ENCODE peak calls at places on chromosomes 4 and X, in eight cellular contexts. Z is body of pancreas, W is stomach, L is SK-N-SH, J is astrocyte of the spinal cord, V is osteoblast, U is cardiac fibroblast, R is ascending aorta. H is an unnamed sample.

GRCh38 chr4:158255727-158256324 is 45.5 kb downstream of the TMEM144 start:
- DNase-seq in Z (peak), W (no peak), L (peak), J (peak), V (no peak), U (peak), R (no peak), H (peak)

GRCh38 chr4:1647432-1647831 is 36.7 kb downstream of the FAM53A start:
- DNase-seq in Z (no peak), W (no peak), L (no peak), J (no peak), V (no peak), U (no peak), R (no peak), H (no peak)

GRCh38 chr4:145420595-145421214 is 60.9 kb upstream of the SMAD1 start:
- DNase-seq in Z (no peak), W (no peak), L (no peak), J (no peak), V (peak), U (no peak), R (no peak), H (no peak)

GRCh38 chr4:85391011-85391410 is 83.9 kb upstream of the ARHGAP24 start:
- DNase-seq in Z (no peak), W (no peak), L (no peak), J (no peak), V (no peak), U (no peak), R (no peak), H (no peak)

GRCh38 chr4:155602351-155603140 is 64.1 kb upstream of the GUCY1A1 start:
- DNase-seq in Z (no peak), W (no peak), L (no peak), J (no peak), V (no peak), U (no peak), R (no peak), H (no peak)

GRCh38 chrX:94178145-94178790 is 504.3 kb downstream of the FAM133A start:
- DNase-seq in Z (no peak), W (no peak), L (no peak), J (peak), V (no peak), U (peak), R (no peak), H (no peak)

GRCh38 chrX:22171287-22172060 is 101.2 kb upstream of the CBLL2 start:
- DNase-seq in Z (no peak), W (no peak), L (no peak), J (no peak), V (no peak), U (no peak), R (no peak), H (no peak)

GRCh38 chr4:126969360-126969759 is 663.4 kb upstream of the INTU start:
- DNase-seq in Z (no peak), W (no peak), L (no peak), J (peak), V (no peak), U (no peak), R (no peak), H (no peak)

GRCh38 chrX:153769865-153770605 is 6.0 kb downstream of the PLXNB3 start:
- DNase-seq in Z (no peak), W (no peak), L (peak), J (no peak), V (peak), U (no peak), R (no peak), H (no peak)

GRCh38 chr4:37066149-37066548 is 178.4 kb upstream of the NWD2 start:
- DNase-seq in Z (peak), W (no peak), L (no peak), J (no peak), V (no peak), U (no peak), R (no peak), H (no peak)

GRCh38 chrX:149962859-149963757 is 24.8 kb upstream of the EOLA2 start:
- DNase-seq in Z (peak), W (peak), L (peak), J (peak), V (peak), U (peak), R (no peak), H (peak)

GRCh38 chr4:84218002-84218401 is 281.1 kb downstream of the NKX6-1 start:
- DNase-seq in Z (no peak), W (no peak), L (no peak), J (no peak), V (no peak), U (no peak), R (no peak), H (no peak)

GRCh38 chr4:163493643-163494359 is 689 bp upstream of the TMA16 start:
- DNase-seq in Z (peak), W (peak), L (no peak), J (no peak), V (no peak), U (no peak), R (no peak), H (no peak)

GRCh38 chr4:178471385-178471784 is 1029.1 kb upstream of the AGA start:
- DNase-seq in Z (no peak), W (no peak), L (no peak), J (no peak), V (no peak), U (no peak), R (no peak), H (no peak)

GRCh38 chrX:14030248-14030592 is 528 bp upstream of the GEMIN8 start:
- DNase-seq in Z (no peak), W (no peak), L (no peak), J (peak), V (peak), U (peak), R (no peak), H (no peak)

GRCh38 chrX:79259073-79259689 is 108.0 kb downstream of the ITM2A start:
- DNase-seq in Z (peak), W (no peak), L (no peak), J (no peak), V (no peak), U (no peak), R (no peak), H (no peak)

GRCh38 chr4:30094866-30095265 is 625.3 kb upstream of the PCDH7 start:
- DNase-seq in Z (no peak), W (no peak), L (no peak), J (no peak), V (no peak), U (peak), R (no peak), H (no peak)

GRCh38 chr4:105461221-105462041 is 12.4 kb downstream of the PPA2 start:
- DNase-seq in Z (no peak), W (peak), L (no peak), J (no peak), V (no peak), U (no peak), R (no peak), H (no peak)
- H3K4me3 ChIP-seq in Z (no peak), W (no peak), L (no peak), J (no peak), V (no peak), U (no peak), R (no peak), H (no peak)

DNA sequence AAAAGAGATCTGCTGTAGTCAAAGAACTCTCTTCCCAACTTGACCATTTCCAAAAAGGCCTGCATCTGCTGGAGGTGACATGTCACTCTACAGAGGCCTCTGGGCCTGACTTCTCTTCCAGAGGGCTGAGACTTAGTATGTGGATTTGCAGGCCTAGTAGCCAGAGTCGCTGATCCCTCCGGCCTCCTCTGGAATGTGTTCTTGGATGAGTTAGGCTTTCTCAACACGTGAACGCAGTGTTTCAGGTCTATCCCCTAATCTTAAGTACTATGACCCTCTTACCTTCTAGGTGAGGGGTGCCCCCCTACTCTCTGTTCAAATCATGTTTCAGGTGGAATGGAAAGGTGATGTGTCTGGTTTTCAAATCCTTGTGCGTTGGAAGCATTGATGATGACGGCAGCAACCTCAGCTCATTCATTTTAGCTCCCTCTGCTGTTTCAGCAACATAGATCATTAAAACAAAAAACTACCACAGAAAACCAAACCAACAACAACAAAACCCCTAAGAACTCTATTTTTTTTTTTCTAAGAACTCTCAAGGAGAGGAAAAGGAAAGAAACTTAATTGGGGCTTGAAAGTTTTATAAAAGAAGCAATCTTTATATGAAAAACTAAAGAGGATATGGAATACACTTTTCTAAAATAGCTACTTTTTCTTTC is 56.4 kb downstream of the RWDD4 start:
- DNase-seq in Z (no peak), W (no peak), L (no peak), J (no peak), V (peak), U (peak), R (no peak), H (no peak)
- TF ChIP-seq CTCF in Z (no peak), W (no peak), L (peak), J (peak), V (peak), U (peak), R (no peak), H (peak)

DNA sequence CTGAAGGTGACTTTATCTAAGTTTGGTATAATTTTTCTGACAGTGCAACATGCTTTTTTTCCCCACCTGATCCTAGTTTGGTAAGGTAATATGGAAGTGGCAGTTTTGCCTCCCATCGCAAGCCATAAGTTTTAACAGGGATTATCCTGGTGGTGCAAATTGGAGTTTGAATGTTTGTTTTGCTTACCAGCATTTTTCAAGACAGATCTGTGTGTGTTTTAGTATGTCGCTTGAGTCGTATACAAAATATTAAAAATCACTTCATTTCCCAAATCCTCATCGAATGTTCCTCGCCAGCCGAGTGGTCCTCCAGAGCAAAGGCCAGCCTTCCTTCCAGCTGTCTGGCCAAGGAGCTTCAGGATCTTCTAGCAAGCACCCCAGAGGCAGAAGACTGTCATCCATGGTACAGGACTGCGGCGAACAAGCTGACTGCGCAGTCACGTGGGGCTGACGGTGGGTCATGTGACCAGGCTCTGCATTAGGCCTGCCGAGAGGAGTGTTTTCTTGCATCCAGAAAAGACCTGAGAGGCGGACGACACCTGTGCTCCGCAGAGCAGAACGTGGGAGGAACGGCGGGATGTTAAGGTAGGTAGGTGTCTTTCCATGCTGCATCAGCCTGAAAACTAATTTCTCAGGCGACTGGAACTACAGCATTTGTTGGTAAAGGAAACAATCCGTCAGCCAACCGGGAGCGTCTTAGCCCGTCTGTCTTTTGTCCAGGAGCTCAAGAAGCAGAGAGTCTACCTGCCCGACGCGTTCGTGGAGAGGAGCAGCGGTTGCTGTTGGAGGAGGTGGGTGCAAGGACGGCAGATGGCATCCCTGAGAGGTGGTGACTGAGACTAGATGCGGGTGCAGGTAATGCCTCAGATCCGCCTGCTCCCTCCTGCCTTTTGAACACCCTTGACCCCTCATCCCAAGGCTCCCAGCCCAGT is at the start of gene GPRASP3:
- DNase-seq in Z (peak), W (peak), L (peak), J (peak), V (no peak), U (peak), R (peak), H (peak)
- H3K4me3 ChIP-seq in Z (no peak), W (peak), L (peak), J (peak), V (peak), U (peak), R (peak), H (peak)

DNA sequence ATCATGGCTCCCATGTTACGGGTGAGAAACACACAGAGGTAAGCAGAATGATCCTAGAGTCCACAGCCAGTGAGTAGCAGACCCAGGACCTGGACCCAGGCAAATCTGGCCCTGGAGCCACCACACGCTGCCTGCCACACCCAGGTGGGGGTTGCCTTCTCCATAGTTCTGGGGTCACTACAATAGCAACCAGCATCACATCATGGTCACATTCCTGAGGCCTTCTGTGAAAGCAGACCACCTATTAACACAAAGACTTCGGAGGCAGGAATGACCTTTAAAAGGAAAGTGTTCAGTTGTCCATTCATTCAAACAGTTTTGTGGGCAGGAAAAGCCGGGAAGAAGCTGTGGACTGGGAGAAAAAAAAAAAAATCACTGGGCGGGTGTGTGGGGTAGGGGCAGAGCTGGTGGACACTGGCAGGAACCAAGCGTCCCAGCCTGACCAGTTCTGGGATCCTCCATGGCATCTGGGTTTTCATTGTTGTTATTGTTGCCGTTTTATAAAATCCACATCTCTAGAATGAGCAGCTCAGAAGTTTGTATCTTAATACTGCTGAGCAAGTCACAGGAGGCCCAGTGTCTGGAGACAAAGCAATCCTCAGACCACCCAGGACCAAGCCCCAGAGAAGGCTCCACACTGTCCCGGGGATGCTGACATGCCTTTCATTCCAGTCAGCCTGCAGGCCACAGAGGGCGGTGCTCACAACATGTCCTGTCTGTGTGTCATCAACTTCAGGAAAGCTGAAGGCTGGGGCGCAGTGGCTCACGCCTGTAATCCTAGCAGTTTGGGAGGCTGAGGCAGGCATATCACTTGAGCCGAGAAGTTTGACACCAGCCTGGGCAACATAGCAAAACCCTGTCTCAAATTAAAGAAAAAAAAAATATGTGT is 67.0 kb downstream of the SEL1L3 start:
- DNase-seq in Z (no peak), W (no peak), L (no peak), J (peak), V (peak), U (peak), R (no peak), H (no peak)
- TF ChIP-seq CTCF in Z (no peak), W (no peak), L (no peak), J (peak), V (no peak), U (peak), R (no peak), H (peak)

GRCh38 chr4:128757712-128758111 is 51.8 kb upstream of the JADE1 start:
- DNase-seq in Z (peak), W (peak), L (no peak), J (no peak), V (no peak), U (no peak), R (peak), H (no peak)

GRCh38 chr4:128758314-128758922 is 51.1 kb upstream of the JADE1 start:
- DNase-seq in Z (no peak), W (no peak), L (no peak), J (no peak), V (no peak), U (no peak), R (no peak), H (no peak)
- H3K4me3 ChIP-seq in Z (no peak), W (no peak), L (no peak), J (no peak), V (no peak), U (no peak), R (no peak), H (no peak)

DNA sequence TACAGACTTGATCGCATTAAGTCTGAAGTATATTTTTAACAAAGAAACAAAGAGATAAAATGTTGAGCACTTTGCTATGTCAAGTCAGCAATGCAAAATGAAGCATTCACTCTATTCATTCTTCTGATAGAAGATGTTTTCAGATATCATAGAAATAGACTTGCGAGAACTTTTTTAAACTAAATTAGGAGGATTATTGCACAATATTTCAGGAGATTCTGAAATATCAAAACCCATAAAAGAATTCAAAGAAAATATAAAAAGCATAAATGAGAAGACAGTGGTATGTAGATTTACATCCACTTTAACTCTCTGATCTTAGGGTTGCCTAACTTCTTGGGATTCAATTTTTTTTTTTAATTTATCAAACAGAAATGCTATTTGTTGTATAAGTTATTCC is 81.1 kb upstream of the PABPC4L start:
- DNase-seq in Z (no peak), W (no peak), L (no peak), J (no peak), V (no peak), U (no peak), R (no peak), H (no peak)
- TF ChIP-seq CTCF in Z (no peak), W (no peak), L (no peak), J (no peak), V (no peak), U (no peak), R (no peak), H (no peak)

GRCh38 chr4:41466249-41466648 is 71.7 kb upstream of the LIMCH1 start:
- DNase-seq in Z (no peak), W (no peak), L (peak), J (no peak), V (no peak), U (no peak), R (no peak), H (no peak)
- H3K4me3 ChIP-seq in Z (no peak), W (no peak), L (no peak), J (no peak), V (no peak), U (no peak), R (no peak), H (no peak)

H was measured in AG09309.